ENCODE peak calls at places on chromosomes 4 and X, in six cellular contexts. N, H, X, G, P and U are unnamed samples.

GRCh38 chr4:27368781-27369180 is 508.1 kb downstream of the STIM2 start:
- DNase-seq in N (no peak), H (no peak), X (no peak), G (no peak), P (no peak), U (no peak)

GRCh38 chr4:110970642-110971041 is 347.8 kb upstream of the PITX2 start:
- DNase-seq in N (peak), H (no peak), X (peak), G (no peak), P (peak), U (no peak)

GRCh38 chr4:181757921-181758320 is 485.3 kb upstream of the TENM3 start:
- DNase-seq in N (no peak), H (no peak), X (no peak), G (no peak), P (no peak), U (no peak)

GRCh38 chr4:98283219-98284199 is 22.3 kb downstream of the RAP1GDS1 start:
- DNase-seq in N (no peak), H (no peak), X (no peak), G (no peak), P (peak), U (no peak)

GRCh38 chr4:138946306-138946705 is 69.3 kb upstream of the NOCT start:
- DNase-seq in N (no peak), H (no peak), X (no peak), G (no peak), P (no peak), U (no peak)

GRCh38 chr4:26490111-26490979 is at the start of gene CCKAR:
- DNase-seq in N (peak), H (no peak), X (no peak), G (no peak), P (no peak), U (no peak)

GRCh38 chr4:147753047-147753446 is 21.2 kb downstream of the ARHGAP10 start:
- DNase-seq in N (no peak), H (no peak), X (no peak), G (no peak), P (no peak), U (no peak)

GRCh38 chr4:47383829-47384427 is 79.6 kb downstream of the COMMD8 start:
- DNase-seq in N (peak), H (no peak), X (no peak), G (no peak), P (peak), U (no peak)

GRCh38 chr4:140754918-140755810 is 1.0 kb downstream of the TBC1D9 start:
- DNase-seq in N (peak), H (no peak), X (no peak), G (no peak), P (no peak), U (no peak)

GRCh38 chr4:92381640-92382039 is 77.9 kb downstream of the GRID2 start:
- DNase-seq in N (peak), H (no peak), X (no peak), G (no peak), P (no peak), U (no peak)

GRCh38 chrX:13047752-13048151 is 3.3 kb upstream of the FAM9C start:
- DNase-seq in N (no peak), H (no peak), X (no peak), G (no peak), P (no peak), U (no peak)